ENCODE peak calls at places on chromosomes 6 and 20, in five cellular contexts. N is kidney epithelial cell, P is Calu3, G is stomach, K is HCT116. V is an unnamed sample.
A peak's percentile ranks its signal among the peaks of the same experiment; 100 is the strongest.

GRCh38 chr20:8423482-8423881 is 291.4 kb downstream of the PLCB1 start:
- DNase-seq in N (no peak), P (no peak), G (no peak), K (no peak), V (no peak)

GRCh38 chr20:50244352-50245149 is 53.9 kb downstream of the CEBPB start:
- DNase-seq in N (no peak), P (peak; percentile 84), G (peak; percentile 73), K (peak; percentile 38), V (no peak)

GRCh38 chr20:33279261-33279910 is 3.6 kb upstream of the BPIFB1 start:
- DNase-seq in N (no peak), P (no peak), G (no peak), K (no peak), V (no peak)

GRCh38 chr6:41306187-41306854 is 19.8 kb upstream of the TREM1 start:
- DNase-seq in N (no peak), P (peak; percentile 81), G (peak; percentile 53), K (peak; percentile 58), V (no peak)

GRCh38 chr6:165988757-165989456 is 178.7 kb downstream of the TBXT start:
- DNase-seq in N (no peak), P (no peak), G (no peak), K (no peak), V (no peak)

GRCh38 chr20:51700809-51701285 is 67.3 kb downstream of the ATP9A start:
- DNase-seq in N (no peak), P (peak; percentile 61), G (no peak), K (peak; percentile 35), V (no peak)

GRCh38 chr20:62485062-62485700 is 9.4 kb upstream of the GATA5 start:
- DNase-seq in N (peak; percentile 5), P (peak; percentile 41), G (peak; percentile 78), K (no peak), V (no peak)

GRCh38 chr6:55276745-55277627 is 50.3 kb upstream of the GFRAL start:
- DNase-seq in N (peak; percentile 32), P (peak; percentile 43), G (no peak), K (peak; percentile 58), V (peak; percentile 2)

GRCh38 chr20:23144856-23145255 is 58.7 kb upstream of the CD93 start:
- DNase-seq in N (no peak), P (no peak), G (no peak), K (no peak), V (no peak)

GRCh38 chr6:36345681-36346417 is 9.2 kb upstream of the BNIP5 start:
- DNase-seq in N (no peak), P (no peak), G (no peak), K (no peak), V (no peak)

GRCh38 chr20:19942611-19943010 is 74.6 kb upstream of the NAA20 start:
- DNase-seq in N (no peak), P (no peak), G (no peak), K (no peak), V (no peak)

GRCh38 chr20:50561379-50562078 is 51.3 kb downstream of the PTPN1 start:
- DNase-seq in N (peak; percentile 97), P (no peak), G (no peak), K (peak; percentile 95), V (peak; percentile 86)

GRCh38 chr20:25987073-25987927 is 290.6 kb upstream of the ZNF337 start:
- DNase-seq in N (no peak), P (no peak), G (no peak), K (no peak), V (no peak)

GRCh38 chr6:142316791-142317368 is 15.1 kb downstream of the ADGRG6 start:
- DNase-seq in N (no peak), P (no peak), G (no peak), K (no peak), V (no peak)

GRCh38 chr20:20362774-20363435 is 5.0 kb upstream of the INSM1 start:
- DNase-seq in N (no peak), P (no peak), G (no peak), K (no peak), V (no peak)

GRCh38 chr20:50138120-50138478 is 15.4 kb downstream of the PEDS1 start:
- DNase-seq in N (no peak), P (no peak), G (no peak), K (no peak), V (no peak)

GRCh38 chr6:42236680-42237473 is 19.2 kb upstream of the MRPS10 start:
- DNase-seq in N (no peak), P (no peak), G (no peak), K (no peak), V (no peak)

GRCh38 chr6:122423734-122424133 is 24.3 kb downstream of the HSF2 start:
- DNase-seq in N (no peak), P (no peak), G (no peak), K (no peak), V (no peak)

GRCh38 chr6:156977527-156978291 is 200.5 kb downstream of the ARID1B start:
- DNase-seq in N (no peak), P (no peak), G (peak; percentile 46), K (no peak), V (no peak)

GRCh38 chr6:38730136-38730862 is 15.2 kb downstream of the DNAH8 start:
- DNase-seq in N (no peak), P (no peak), G (no peak), K (no peak), V (no peak)

GRCh38 chr6:114467931-114468330 is 125.1 kb upstream of the HS3ST5 start:
- DNase-seq in N (no peak), P (no peak), G (no peak), K (no peak), V (no peak)

GRCh38 chr6:115004982-115005381 is 662.2 kb upstream of the HS3ST5 start:
- DNase-seq in N (no peak), P (no peak), G (no peak), K (no peak), V (no peak)

DNA sequence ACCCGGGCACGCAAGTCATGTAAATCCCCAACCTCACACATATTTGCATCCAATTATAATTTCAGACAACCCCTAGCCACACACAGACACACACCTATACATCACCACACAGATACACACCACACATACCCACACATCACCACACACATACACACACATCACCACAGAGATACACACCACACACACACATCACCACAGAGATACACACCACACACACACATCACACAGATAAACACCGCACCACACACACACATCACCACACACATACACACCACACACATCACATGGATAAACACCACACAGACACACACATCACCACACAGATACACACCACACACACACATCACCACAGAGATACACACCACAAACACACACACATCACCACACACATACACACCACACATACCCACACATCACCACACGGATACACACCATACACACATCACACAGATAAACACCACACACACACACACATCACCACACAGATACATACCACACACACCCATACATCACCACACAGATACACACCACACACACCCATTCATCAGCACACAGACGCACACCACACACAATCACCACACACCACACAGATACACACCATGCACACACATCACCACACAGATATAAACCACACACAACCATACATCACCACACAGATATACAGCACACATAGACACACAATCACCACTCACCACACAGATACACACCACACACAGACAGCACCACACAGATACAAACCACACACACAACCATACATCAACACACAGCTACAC is 74.6 kb downstream of the GRM4 start:
- DNase-seq in N (no peak), P (no peak), G (no peak), K (no peak), V (no peak)
- TF ChIP-seq CTCF in N (no peak), P (no peak), G (no peak), K (no peak), V (no peak)

GRCh38 chr20:1937316-1937976 is 42.2 kb downstream of the SIRPA start:
- DNase-seq in N (no peak), P (no peak), G (no peak), K (no peak), V (no peak)
- TF ChIP-seq CTCF in N (no peak), P (no peak), G (no peak), K (no peak), V (no peak)

GRCh38 chr6:82331031-82331773 is 32.4 kb upstream of the TPBG start:
- DNase-seq in N (peak; percentile 14), P (no peak), G (no peak), K (no peak), V (peak; percentile 49)
- TF ChIP-seq CTCF in N (peak; percentile 1), P (no peak), G (no peak), K (no peak), V (peak; percentile 49)

GRCh38 chr6:111666812-111667211 is 61.1 kb upstream of the TRAF3IP2 start:
- DNase-seq in N (no peak), P (no peak), G (no peak), K (no peak), V (no peak)

GRCh38 chr6:111667921-111668320 is 62.2 kb upstream of the TRAF3IP2 start:
- DNase-seq in N (no peak), P (no peak), G (no peak), K (no peak), V (no peak)

GRCh38 chr6:111669326-111669725 is 63.6 kb upstream of the TRAF3IP2 start:
- DNase-seq in N (no peak), P (no peak), G (no peak), K (no peak), V (no peak)

GRCh38 chr6:111664565-111665039 is 58.9 kb upstream of the TRAF3IP2 start:
- DNase-seq in N (no peak), P (no peak), G (no peak), K (no peak), V (no peak)

DNA sequence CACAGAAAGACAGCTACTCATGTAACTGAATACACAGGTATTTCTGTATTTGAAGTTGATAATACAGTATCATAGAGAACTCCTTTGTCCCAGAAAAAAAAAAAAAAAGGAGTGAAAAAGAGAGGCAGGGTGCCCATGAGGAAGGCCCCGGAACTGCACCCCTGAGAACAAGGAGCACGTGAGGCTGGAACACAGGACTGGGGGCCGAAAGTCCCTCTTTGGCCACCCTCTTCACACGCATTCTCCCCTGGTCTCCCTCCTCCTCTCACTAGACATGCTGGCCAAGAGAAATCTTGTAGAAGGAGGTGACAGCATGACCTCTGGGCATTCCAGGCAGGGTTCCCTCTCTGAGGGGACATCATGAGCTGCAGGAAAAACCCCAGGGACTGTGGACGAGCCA is 62.7 kb upstream of the TRAF3IP2 start:
- DNase-seq in N (no peak), P (no peak), G (no peak), K (no peak), V (no peak)
- TF ChIP-seq CTCF in N (peak; percentile 35), P (peak; percentile 16), G (no peak), K (peak; percentile 39), V (peak; percentile 38)

DNA sequence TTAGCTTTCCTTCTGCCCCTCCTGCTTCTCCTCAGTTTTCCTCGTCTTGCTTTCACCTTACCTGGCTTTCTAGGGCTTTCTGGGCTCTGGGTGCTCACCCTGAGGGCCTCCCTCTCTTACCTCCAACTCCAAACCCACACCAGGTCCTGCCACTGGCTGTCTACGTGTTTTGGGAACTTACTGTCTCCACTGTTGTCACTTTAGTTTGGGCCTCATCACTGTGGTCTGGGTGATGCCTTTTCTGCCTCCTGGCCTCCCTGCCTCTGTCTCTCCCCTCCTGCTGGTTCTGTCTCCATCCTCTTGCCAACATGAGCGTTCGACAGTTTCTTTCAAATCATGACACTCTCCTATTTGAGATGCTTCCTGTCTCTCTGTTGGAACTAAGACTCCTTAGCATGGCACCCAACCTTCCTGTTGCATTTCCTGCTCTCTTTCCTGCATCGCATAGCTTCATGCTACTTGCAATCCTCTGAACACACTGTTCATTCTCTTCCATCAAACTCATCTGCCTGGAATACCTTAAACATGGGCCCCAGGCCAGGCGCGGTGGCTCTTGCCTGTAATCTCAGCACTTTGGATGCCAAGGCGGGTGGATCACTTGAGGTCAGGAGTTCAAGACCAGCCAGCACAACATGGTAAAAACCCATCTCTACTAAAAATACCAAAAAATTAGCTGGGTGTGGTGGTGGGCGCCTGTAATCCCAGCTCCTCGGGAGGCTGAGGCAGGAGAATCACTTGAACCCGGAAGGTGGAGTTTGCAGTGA is 5.5 kb downstream of the CD40 start:
- DNase-seq in N (no peak), P (no peak), G (no peak), K (no peak), V (no peak)
- TF ChIP-seq CTCF in N (no peak), P (no peak), G (no peak), K (no peak), V (no peak)